ENCODE peak calls at places on chromosomes 13 and 19, in six cellular contexts. D is transverse colon, C is stomach, M is breast epithelium, A is endothelial cell of umbilical vein, T is upper lobe of left lung. B is an unnamed sample.

GRCh38 chr19:2422951-2423880 is 4.2 kb downstream of the TIMM13 start:
- DNase-seq in C (no peak), T (no peak), M (no peak), A (no peak), D (no peak), B (no peak)

GRCh38 chr13:42708391-42708790 is 73.0 kb upstream of the FAM216B start:
- DNase-seq in D (no peak), T (no peak), C (no peak), A (no peak), M (no peak), B (no peak)

GRCh38 chr19:18385675-18386542 is at the start of gene GDF15:
- DNase-seq in A (peak), C (peak), T (peak), M (no peak), D (peak), B (no peak)

GRCh38 chr19:55158848-55159793 is 1.6 kb upstream of the TNNI3 start:
- DNase-seq in A (no peak), T (no peak), C (no peak), D (no peak), M (no peak), B (no peak)

GRCh38 chr13:64186503-64186902 is 2770.9 kb upstream of the PCDH20 start:
- DNase-seq in D (no peak), A (no peak), T (no peak), C (no peak), M (no peak), B (no peak)

GRCh38 chr19:46856062-46857022 is 4.5 kb upstream of the ARHGAP35 start:
- DNase-seq in T (peak), M (peak), C (peak), D (peak), A (peak), B (peak)

GRCh38 chr19:17090501-17091074 is 15.0 kb downstream of the MYO9B start:
- DNase-seq in M (no peak), C (no peak), A (no peak), D (no peak), T (peak), B (peak)

GRCh38 chr13:49760555-49760954 is 31.9 kb downstream of the KPNA3 start:
- DNase-seq in M (no peak), T (no peak), C (no peak), A (no peak), D (no peak), B (no peak)

GRCh38 chr13:40096357-40096911 is 441.0 kb downstream of the COG6 start:
- DNase-seq in D (no peak), A (no peak), C (no peak), T (no peak), M (no peak), B (no peak)

GRCh38 chr13:23749288-23749880 is 139.8 kb downstream of the MIPEP start:
- DNase-seq in C (no peak), T (no peak), M (no peak), D (no peak), A (no peak), B (no peak)

GRCh38 chr13:30618186-30618937 is 642 bp downstream of the USPL1 start:
- DNase-seq in C (peak), D (peak), M (no peak), T (peak), A (peak), B (no peak)

GRCh38 chr13:30615851-30616311 is 1.8 kb upstream of the USPL1 start:
- DNase-seq in D (no peak), T (no peak), C (no peak), A (peak), M (no peak), B (no peak)

GRCh38 chr13:30617315-30618185 is at the start of gene USPL1:
- DNase-seq in C (peak), D (peak), T (peak), A (peak), M (peak), B (peak)

GRCh38 chr13:30618938-30619289 is 1.2 kb downstream of the USPL1 start:
- DNase-seq in C (no peak), A (no peak), M (no peak), T (no peak), D (no peak), B (no peak)

DNA sequence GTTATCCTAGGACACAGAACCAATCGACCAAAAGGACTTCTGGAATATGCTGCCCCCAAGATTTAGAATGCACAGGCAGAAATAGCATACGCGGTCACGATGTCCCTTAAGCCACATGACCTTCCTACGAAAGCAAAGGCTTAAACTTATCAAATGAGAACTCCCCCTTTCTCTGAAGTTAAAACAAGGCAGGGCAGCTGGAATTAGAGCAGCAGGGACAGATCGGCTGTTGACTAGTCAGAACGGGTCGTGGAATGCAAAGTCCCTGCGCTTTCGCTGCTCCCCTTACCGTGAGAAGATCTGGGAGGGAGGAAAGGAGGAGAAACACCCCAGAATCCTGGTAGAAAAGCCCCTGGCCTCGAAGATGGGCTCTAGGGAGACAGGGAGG is 799 bp upstream of the USPL1 start:
- DNase-seq in A (peak), C (peak), T (peak), D (peak), M (peak), B (no peak)
- TF ChIP-seq POLR2A in A (peak), C (no peak), T (peak), D (no peak), M (no peak), B (peak)

GRCh38 chr13:108369412-108369811 is 99.9 kb downstream of the TNFSF13B start:
- DNase-seq in A (no peak), M (no peak), T (no peak), D (no peak), C (no peak), B (no peak)
- TF ChIP-seq POLR2AphosphoS5 in A (no peak), M (no peak), T (no peak), D (no peak), C (no peak), B (no peak)

GRCh38 chr19:35628565-35629331 is at the start of gene RBM42:
- DNase-seq in T (peak), M (peak), A (peak), D (peak), C (peak), B (peak)
- TF ChIP-seq POLR2A in T (peak), M (peak), A (peak), D (peak), C (no peak), B (no peak)

GRCh38 chr19:49390978-49391304 is 2.9 kb downstream of the KASH5 start:
- DNase-seq in C (no peak), D (no peak), M (no peak), A (no peak), T (no peak), B (no peak)

GRCh38 chr19:49390131-49390977 is 2.3 kb downstream of the KASH5 start:
- DNase-seq in C (no peak), M (no peak), A (no peak), T (no peak), D (no peak), B (no peak)

GRCh38 chr19:49389406-49389805 is 1.4 kb downstream of the KASH5 start:
- DNase-seq in T (no peak), D (no peak), A (no peak), M (no peak), C (no peak), B (no peak)

GRCh38 chr19:49391581-49392399 is 3.7 kb downstream of the KASH5 start:
- DNase-seq in M (peak), D (peak), A (peak), T (peak), C (peak), B (peak)

GRCh38 chr19:49387936-49388372 is at the start of gene KASH5:
- DNase-seq in M (peak), D (peak), C (peak), A (peak), T (peak), B (peak)
- TF ChIP-seq POLR2AphosphoS5 in M (no peak), D (no peak), C (no peak), A (no peak), T (no peak), B (peak)

GRCh38 chr19:50376166-50377050 is at the start of gene NR1H2:
- DNase-seq in T (peak), C (peak), D (peak), A (peak), M (peak), B (peak)
- TF ChIP-seq POLR2A in T (peak), C (no peak), D (peak), A (peak), M (peak), B (peak)